ENCODE peak calls at places on chromosomes 11 and 22, in eight cellular contexts. P is adrenal gland, O is IMR-90, I is ovary, W is tibial nerve, Y is H54, A is GM12892, L is GM12891. R is an unnamed sample.

GRCh38 chr11:117591316-117592039 is 205.5 kb downstream of the DSCAML1 start:
- DNase-seq in P (no peak), O (no peak), I (no peak), W (no peak), Y (no peak), A (no peak), L (no peak), R (no peak)

GRCh38 chr11:134050541-134051383 is 18.1 kb upstream of the JAM3 start:
- DNase-seq in P (peak; percentile 84), O (peak; percentile 49), I (peak; percentile 80), W (peak; percentile 57), Y (peak; percentile 49), A (peak; percentile 83), L (peak; percentile 88), R (peak; percentile 57)

GRCh38 chr22:35605787-35606492 is 11.2 kb downstream of the MB start:
- DNase-seq in P (no peak), O (no peak), I (no peak), W (no peak), Y (no peak), A (no peak), L (no peak), R (no peak)

GRCh38 chr22:34622602-34623001 is 443.4 kb upstream of the ISX start:
- DNase-seq in P (no peak), O (no peak), I (no peak), W (no peak), Y (no peak), A (no peak), L (no peak), R (no peak)

GRCh38 chr22:37631448-37632173 is 7.9 kb upstream of the SH3BP1 start:
- DNase-seq in P (no peak), O (no peak), I (no peak), W (no peak), Y (no peak), A (no peak), L (no peak), R (no peak)

GRCh38 chr22:27990879-27991278 is 71.8 kb upstream of the PITPNB start:
- DNase-seq in P (peak; percentile 21), O (peak; percentile 8), I (peak; percentile 30), W (peak; percentile 73), Y (peak; percentile 34), A (no peak), L (peak; percentile 55), R (peak; percentile 53)

GRCh38 chr11:14300661-14301304 is 58.2 kb downstream of the RRAS2 start:
- DNase-seq in P (peak; percentile 61), O (peak; percentile 74), I (peak; percentile 31), W (peak; percentile 17), Y (peak; percentile 39), A (no peak), L (no peak), R (peak; percentile 66)

GRCh38 chr22:37178350-37179125 is 9.5 kb downstream of the C1QTNF6 start:
- DNase-seq in P (peak; percentile 90), O (no peak), I (no peak), W (no peak), Y (no peak), A (no peak), L (no peak), R (no peak)

GRCh38 chr22:47187558-47187957 is 425.1 kb downstream of the TBC1D22A start:
- DNase-seq in P (no peak), O (no peak), I (no peak), W (no peak), Y (no peak), A (no peak), L (no peak), R (no peak)

GRCh38 chr11:47437218-47437745 is 11.0 kb upstream of the PSMC3 start:
- DNase-seq in P (no peak), O (no peak), I (no peak), W (no peak), Y (no peak), A (no peak), L (no peak), R (no peak)

GRCh38 chr11:47440054-47440476 is 8.9 kb downstream of the RAPSN start:
- DNase-seq in P (no peak), O (no peak), I (no peak), W (no peak), Y (no peak), A (no peak), L (no peak), R (no peak)

GRCh38 chr11:47438721-47439120 is 10.2 kb downstream of the RAPSN start:
- DNase-seq in P (no peak), O (no peak), I (no peak), W (no peak), Y (no peak), A (no peak), L (no peak), R (no peak)

GRCh38 chr11:47436726-47437125 is 10.5 kb upstream of the PSMC3 start:
- DNase-seq in P (no peak), O (no peak), I (no peak), W (no peak), Y (no peak), A (no peak), L (no peak), R (no peak)

GRCh38 chr11:47437746-47438418 is 11.1 kb downstream of the RAPSN start:
- DNase-seq in P (peak; percentile 80), O (no peak), I (peak; percentile 64), W (no peak), Y (no peak), A (no peak), L (no peak), R (no peak)
- TF ChIP-seq POLR2A in P (no peak), O (no peak), I (no peak), W (no peak), Y (no peak), A (no peak), L (no peak), R (no peak)

GRCh38 chr22:30584441-30584840 is 7.3 kb downstream of the PES1 start:
- DNase-seq in P (no peak), O (no peak), I (no peak), W (no peak), Y (no peak), A (no peak), L (no peak), R (no peak)
- TF ChIP-seq POLR2A in P (no peak), O (no peak), I (no peak), W (no peak), Y (no peak), A (peak; percentile 16), L (no peak), R (no peak)

GRCh38 chr11:76077575-76078150 is 128.6 kb downstream of the WNT11 start:
- DNase-seq in P (no peak), O (peak; percentile 15), I (no peak), W (no peak), Y (no peak), A (no peak), L (no peak), R (no peak)

GRCh38 chr11:76073716-76074115 is 132.6 kb downstream of the WNT11 start:
- DNase-seq in P (no peak), O (peak; percentile 66), I (no peak), W (no peak), Y (no peak), A (no peak), L (no peak), R (no peak)

GRCh38 chr11:76076749-76077148 is 129.6 kb downstream of the WNT11 start:
- DNase-seq in P (no peak), O (no peak), I (no peak), W (no peak), Y (no peak), A (no peak), L (no peak), R (no peak)

GRCh38 chr11:76075699-76076098 is 130.6 kb downstream of the WNT11 start:
- DNase-seq in P (no peak), O (peak; percentile 67), I (no peak), W (no peak), Y (no peak), A (no peak), L (no peak), R (no peak)

GRCh38 chr11:76074178-76075112 is 131.9 kb downstream of the WNT11 start:
- DNase-seq in P (no peak), O (peak; percentile 60), I (no peak), W (no peak), Y (no peak), A (no peak), L (no peak), R (peak; percentile 73)
- TF ChIP-seq POLR2A in P (no peak), O (no peak), I (no peak), W (no peak), Y (no peak), A (no peak), L (no peak), R (no peak)

GRCh38 chr11:77642228-77642627 is 4.6 kb upstream of the CLNS1A start:
- DNase-seq in P (no peak), O (no peak), I (no peak), W (no peak), Y (no peak), A (no peak), L (no peak), R (no peak)

GRCh38 chr11:77634724-77635123 is 2.9 kb downstream of the CLNS1A start:
- DNase-seq in P (no peak), O (no peak), I (no peak), W (no peak), Y (no peak), A (no peak), L (no peak), R (peak; percentile 31)

GRCh38 chr11:77633856-77634425 is 3.7 kb downstream of the CLNS1A start:
- DNase-seq in P (no peak), O (no peak), I (no peak), W (no peak), Y (no peak), A (no peak), L (no peak), R (no peak)

GRCh38 chr11:77636738-77637344 is 753 bp downstream of the CLNS1A start:
- DNase-seq in P (no peak), O (no peak), I (no peak), W (no peak), Y (no peak), A (no peak), L (peak; percentile 16), R (peak; percentile 52)

DNA sequence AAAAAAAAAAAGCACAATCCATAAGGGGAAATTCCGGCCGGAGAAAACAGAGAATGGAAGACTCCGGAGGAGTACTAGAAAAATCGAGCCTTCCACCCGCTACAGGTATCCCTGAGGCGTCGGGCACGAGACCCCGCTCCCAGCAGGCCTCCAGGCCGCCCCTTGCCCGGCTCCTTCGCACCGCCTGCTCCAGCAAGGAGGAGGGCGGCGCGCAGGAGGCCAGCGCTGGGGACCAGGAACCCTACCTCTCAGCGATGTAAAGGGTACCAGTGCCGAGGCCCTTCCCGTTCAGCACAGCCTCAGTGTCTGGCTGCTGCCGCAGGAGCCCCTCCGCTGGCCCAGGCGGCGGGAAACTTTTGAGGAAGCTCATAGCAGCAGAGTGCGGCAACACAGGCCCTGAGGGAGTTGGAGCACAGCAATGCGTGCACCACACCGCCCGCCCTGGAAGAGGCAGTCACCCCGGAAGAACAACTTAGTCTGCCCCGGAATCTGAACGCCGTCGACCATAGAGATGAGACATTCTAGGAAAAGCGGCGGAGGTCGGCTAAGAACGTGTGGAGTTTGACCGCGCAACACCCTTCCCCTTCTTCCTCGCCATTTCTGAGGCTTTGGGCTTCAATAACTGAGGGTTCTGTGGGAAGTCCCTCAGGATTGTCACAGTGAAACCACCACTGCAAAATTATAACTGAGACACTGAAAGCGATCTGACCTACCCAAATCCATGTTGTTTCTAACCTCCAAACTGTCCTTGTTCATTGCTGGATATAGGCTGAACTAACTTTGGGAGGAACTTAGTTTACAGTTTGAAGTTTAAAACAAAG is at the start of gene CLNS1A:
- DNase-seq in P (peak; percentile 88), O (peak; percentile 85), I (peak; percentile 77), W (peak; percentile 70), Y (peak; percentile 72), A (peak; percentile 59), L (peak; percentile 66), R (peak; percentile 92)
- TF ChIP-seq POLR2A in P (peak; percentile 53), O (peak; percentile 72), I (peak; percentile 78), W (peak; percentile 62), Y (peak; percentile 88), A (peak; percentile 91), L (peak; percentile 91), R (peak; percentile 95)